ENCODE peak calls at places on chromosomes 11 and 22, in nine cellular contexts. R is omental fat pad; I is smooth muscle cell of the brain vasculature; O is NCI-H1417 treated with DMSO at 0.1 percent for 48 hours; C is neuronal stem cell; M is activated T-helper 1 cell treated with anti-CD3 and anti-CD28 coated beads, Interleukin-12 subunit alpha, Interleukin-12 subunit beta, Interleukin-2, Interleukin-4 antibody, amounts not matched to agents 30 ng/mL and 10 ng/mL and 1 ng/mL, durations not matched to agents 14 hours and 24 hours and 36 hours; W is AG08395; E is NCI-H1092; T is anterior cingulate cortex. F is an unnamed sample.

GRCh38 chr11:40602866-40603578 is 856.4 kb downstream of the LRRC4C start:
- DNase-seq in R (no peak), I (no peak), M (no peak), W (no peak), O (no peak), C (no peak), T (no peak), E (no peak), F (no peak)

GRCh38 chr11:111298466-111299110 is at the start of gene POU2AF3:
- DNase-seq in M (no peak), W (no peak), R (no peak), T (no peak), E (no peak), I (no peak), O (no peak), C (no peak), F (no peak)

GRCh38 chr11:93051181-93051580 is 81.7 kb downstream of the MTNR1B start:
- DNase-seq in T (no peak), M (no peak), R (no peak), W (no peak), C (no peak), E (no peak), I (peak), O (no peak), F (no peak)

GRCh38 chr11:95917188-95918036 is 6.5 kb downstream of the MTMR2 start:
- DNase-seq in E (peak), I (no peak), C (no peak), R (no peak), T (no peak), M (no peak), W (no peak), O (peak), F (peak)

GRCh38 chr11:17700991-17701390 is 18.4 kb upstream of the MYOD1 start:
- DNase-seq in O (no peak), M (no peak), E (no peak), C (no peak), W (no peak), I (no peak), T (no peak), R (no peak), F (no peak)

GRCh38 chr22:32737811-32738210 is 63.7 kb upstream of the TIMP3 start:
- DNase-seq in E (no peak), T (no peak), I (no peak), O (no peak), W (peak), R (no peak), M (no peak), C (no peak), F (no peak)

GRCh38 chr11:63491614-63492372 is 826 bp upstream of the PLAAT5 start:
- DNase-seq in M (no peak), R (no peak), O (no peak), I (no peak), C (no peak), T (no peak), W (no peak), E (no peak), F (no peak)

GRCh38 chr22:25775501-25775900 is 33.5 kb downstream of the MYO18B start:
- DNase-seq in E (no peak), T (no peak), I (no peak), M (no peak), O (no peak), W (no peak), R (no peak), C (peak), F (no peak)

GRCh38 chr22:39223091-39223710 is 21.6 kb downstream of the PDGFB start:
- DNase-seq in W (no peak), I (no peak), O (no peak), R (no peak), T (no peak), E (no peak), M (no peak), C (no peak), F (no peak)

GRCh38 chr22:30459206-30460052 is 12.4 kb downstream of the SEC14L3 start:
- DNase-seq in M (peak), T (no peak), O (no peak), E (no peak), C (peak), I (no peak), W (no peak), R (no peak), F (peak)

GRCh38 chr11:131136476-131136875 is 220.2 kb upstream of the SNX19 start:
- DNase-seq in M (no peak), O (no peak), T (no peak), I (no peak), W (no peak), R (no peak), C (no peak), E (no peak), F (no peak)

GRCh38 chr11:72041364-72042058 is 38.8 kb downstream of the NUMA1 start:
- DNase-seq in M (peak), R (no peak), T (peak), O (peak), I (peak), E (peak), C (peak), W (peak), F (peak)

GRCh38 chr22:21775061-21775460 is 39.5 kb upstream of the YPEL1 start:
- DNase-seq in C (no peak), E (no peak), W (no peak), O (no peak), T (peak), M (no peak), I (no peak), R (no peak), F (no peak)

GRCh38 chr22:29093980-29094379 is 21.1 kb downstream of the KREMEN1 start:
- DNase-seq in E (no peak), T (no peak), I (no peak), C (no peak), O (no peak), W (peak), M (no peak), R (no peak), F (no peak)

GRCh38 chr22:38433871-38434270 is 21.1 kb downstream of the KCNJ4 start:
- DNase-seq in O (no peak), T (no peak), I (no peak), E (no peak), W (no peak), M (no peak), R (no peak), C (no peak), F (no peak)

GRCh38 chr22:49780281-49780991 is 47.2 kb downstream of the BRD1 start:
- DNase-seq in W (no peak), O (no peak), R (no peak), T (no peak), E (no peak), I (no peak), C (no peak), M (no peak), F (no peak)

GRCh38 chr11:108718466-108718865 is 53.6 kb downstream of the DDX10 start:
- DNase-seq in C (no peak), I (no peak), E (no peak), T (no peak), O (no peak), W (no peak), M (no peak), R (no peak), F (no peak)

GRCh38 chr11:58576792-58577440 is 1.3 kb upstream of the LPXN start:
- DNase-seq in M (no peak), E (no peak), O (no peak), W (peak), T (no peak), I (peak), C (no peak), R (no peak), F (no peak)

GRCh38 chr11:1062075-1062820 is 12.4 kb upstream of the MUC2 start:
- DNase-seq in C (no peak), W (no peak), I (no peak), E (no peak), R (no peak), O (no peak), T (no peak), M (no peak), F (no peak)

GRCh38 chr22:17087176-17088131 is 2.7 kb downstream of the IL17RA start:
- DNase-seq in E (no peak), C (no peak), R (no peak), W (peak), O (no peak), T (no peak), I (no peak), M (peak), F (no peak)

GRCh38 chr11:77374611-77375031 is 73.1 kb upstream of the GDPD4 start:
- DNase-seq in O (no peak), E (no peak), C (no peak), T (no peak), M (no peak), W (no peak), R (no peak), I (no peak), F (no peak)

GRCh38 chr11:16607675-16608644 is 130.5 kb upstream of the C11orf58 start:
- DNase-seq in R (peak), E (peak), W (no peak), I (no peak), O (no peak), M (no peak), T (peak), C (peak), F (peak)

GRCh38 chr11:92546089-92546488 is 321.5 kb downstream of the FAT3 start:
- DNase-seq in W (no peak), C (no peak), O (no peak), I (no peak), M (no peak), R (no peak), T (no peak), E (no peak), F (no peak)

GRCh38 chr11:112525270-112525669 is 264.6 kb upstream of the PLET1 start:
- DNase-seq in I (peak), W (peak), R (no peak), M (no peak), T (peak), E (no peak), C (no peak), O (no peak), F (no peak)

GRCh38 chr11:17494019-17494418 is 17.4 kb upstream of the ABCC8 start:
- DNase-seq in O (no peak), C (no peak), T (no peak), E (no peak), I (no peak), M (no peak), R (no peak), W (no peak), F (no peak)

GRCh38 chr22:38798496-38798895 is 4.6 kb upstream of the DNAL4 start:
- DNase-seq in E (no peak), C (no peak), R (no peak), M (no peak), W (no peak), T (no peak), O (no peak), I (no peak), F (no peak)

GRCh38 chr11:47532597-47533213 is 20.2 kb downstream of the CELF1 start:
- DNase-seq in C (no peak), E (no peak), I (no peak), M (no peak), O (no peak), R (no peak), T (no peak), W (no peak), F (no peak)

GRCh38 chr11:3627291-3627690 is 14.5 kb downstream of the ART5 start:
- DNase-seq in W (peak), T (no peak), R (no peak), C (no peak), E (no peak), I (no peak), O (no peak), M (no peak), F (no peak)

GRCh38 chr11:120751550-120751949 is 240.0 kb downstream of the GRIK4 start:
- DNase-seq in M (no peak), W (no peak), I (no peak), T (no peak), E (no peak), R (no peak), O (no peak), C (no peak), F (no peak)

GRCh38 chr11:125588505-125588904 is 4.1 kb upstream of the STT3A start:
- DNase-seq in E (no peak), W (no peak), R (no peak), O (no peak), C (no peak), M (no peak), T (no peak), I (no peak), F (no peak)

GRCh38 chr11:724733-725386 is 18.8 kb downstream of the EPS8L2 start:
- DNase-seq in I (no peak), W (no peak), M (no peak), O (no peak), T (no peak), E (no peak), C (no peak), R (no peak), F (no peak)

GRCh38 chr11:77198440-77198849 is 70.4 kb downstream of the MYO7A start:
- DNase-seq in R (peak), O (no peak), C (no peak), E (no peak), M (no peak), T (no peak), I (no peak), W (no peak), F (no peak)

GRCh38 chr22:49642331-49642730 is 185.3 kb downstream of the BRD1 start:
- DNase-seq in T (no peak), C (no peak), M (no peak), I (no peak), R (no peak), O (no peak), E (no peak), W (no peak), F (no peak)

GRCh38 chr11:83566948-83567347 is 280.8 kb upstream of the CCDC90B start:
- DNase-seq in M (no peak), E (no peak), C (no peak), O (no peak), T (no peak), W (peak), R (no peak), I (no peak), F (no peak)

GRCh38 chr11:13336246-13336873 is 58.8 kb downstream of the BMAL1 start:
- DNase-seq in R (no peak), W (no peak), O (no peak), T (no peak), M (no peak), E (peak), I (no peak), C (no peak), F (no peak)

GRCh38 chr22:37203354-37204044 is 8.8 kb downstream of the SSTR3 start:
- DNase-seq in I (no peak), O (no peak), E (no peak), T (no peak), C (no peak), M (no peak), R (no peak), W (no peak), F (no peak)

GRCh38 chr11:57462597-57462996 is 2.3 kb downstream of the RTN4RL2 start:
- DNase-seq in E (no peak), M (no peak), T (no peak), C (no peak), R (no peak), O (no peak), W (no peak), I (no peak), F (no peak)

F was measured in DMS153.